ENCODE peak calls at places on chromosomes 5 and 9, in four cellular contexts. A is RWPE1, U is GM13976, N is tibial nerve. K is an unnamed sample.

GRCh38 chr5:172553838-172554344 is 87.2 kb upstream of the NEURL1B start:
- DNase-seq in A (no peak), U (no peak), N (no peak), K (no peak)

GRCh38 chr5:95621839-95622629 is 2.1 kb downstream of the GPR150 start:
- DNase-seq in A (no peak), U (no peak), N (no peak), K (peak)

GRCh38 chr5:1124181-1125029 is 12.5 kb upstream of the SLC12A7 start:
- DNase-seq in A (no peak), U (no peak), N (peak), K (no peak)

GRCh38 chr5:180115326-180116076 is 43.9 kb upstream of the RNF130 start:
- DNase-seq in A (no peak), U (no peak), N (no peak), K (no peak)

GRCh38 chr9:91151014-91151740 is 210.5 kb downstream of the AUH start:
- DNase-seq in A (no peak), U (peak), N (peak), K (peak)

GRCh38 chr5:140840978-140841962 is at the start of gene PCDHA8:
- DNase-seq in A (peak), U (no peak), N (no peak), K (peak)

GRCh38 chr9:129237195-129237611 is 59.1 kb upstream of the IER5L start:
- DNase-seq in A (peak), U (no peak), N (no peak), K (peak)

GRCh38 chr5:59599729-59600128 is 293.8 kb downstream of the PDE4D start:
- DNase-seq in A (no peak), U (no peak), N (no peak), K (no peak)

GRCh38 chr5:128273736-128274135 is 190.2 kb downstream of the SLC12A2 start:
- DNase-seq in A (no peak), U (no peak), N (no peak), K (no peak)

GRCh38 chr5:124162782-124163532 is 583.5 kb downstream of the ZNF608 start:
- DNase-seq in A (peak), U (no peak), N (no peak), K (peak)

GRCh38 chr5:61523997-61524396 is 191.9 kb downstream of the ZSWIM6 start:
- DNase-seq in A (no peak), U (no peak), N (no peak), K (no peak)

GRCh38 chr9:87796232-87796631 is 70.3 kb downstream of the CTSL start:
- DNase-seq in A (no peak), U (no peak), N (no peak), K (no peak)

GRCh38 chr9:107624216-107624948 is 134.8 kb upstream of the KLF4 start:
- DNase-seq in A (peak), U (no peak), N (no peak), K (no peak)

GRCh38 chr5:41547991-41548390 is 37.6 kb upstream of the PLCXD3 start:
- DNase-seq in A (no peak), U (no peak), N (no peak), K (no peak)

GRCh38 chr5:179061025-179061424 is 852 bp downstream of the ZNF354C start:
- DNase-seq in A (no peak), U (peak), N (no peak), K (peak)

GRCh38 chr5:179795049-179795862 is 1.5 kb downstream of the LTC4S start:
- DNase-seq in A (peak), U (peak), N (no peak), K (no peak)

GRCh38 chr5:56459394-56459793 is 226.3 kb upstream of the ANKRD55 start:
- DNase-seq in A (no peak), U (no peak), N (no peak), K (no peak)

GRCh38 chr5:95730011-95730700 is 980 bp upstream of the RHOBTB3 start:
- DNase-seq in A (no peak), U (no peak), N (no peak), K (no peak)

GRCh38 chr5:122089614-122090013 is 11.6 kb upstream of the LOX start:
- DNase-seq in A (no peak), U (no peak), N (no peak), K (no peak)

GRCh38 chr9:37371565-37372464 is 50.7 kb upstream of the GRHPR start:
- DNase-seq in A (no peak), U (no peak), N (no peak), K (peak)

GRCh38 chr5:75168026-75168750 is 68.5 kb downstream of the ANKRD31 start:
- DNase-seq in A (no peak), U (no peak), N (no peak), K (no peak)

GRCh38 chr9:79242489-79242888 is 329.3 kb upstream of the TLE4 start:
- DNase-seq in A (no peak), U (no peak), N (no peak), K (no peak)

GRCh38 chr5:123365163-123365562 is 58.0 kb downstream of the CEP120 start:
- DNase-seq in A (no peak), U (no peak), N (no peak), K (no peak)

GRCh38 chr5:120942551-120942950 is 478.5 kb downstream of the PRR16 start:
- DNase-seq in A (peak), U (no peak), N (no peak), K (no peak)

GRCh38 chr5:95392593-95393182 is 1.5 kb downstream of the FAM81B start:
- DNase-seq in A (peak), U (no peak), N (no peak), K (no peak)

DNA sequence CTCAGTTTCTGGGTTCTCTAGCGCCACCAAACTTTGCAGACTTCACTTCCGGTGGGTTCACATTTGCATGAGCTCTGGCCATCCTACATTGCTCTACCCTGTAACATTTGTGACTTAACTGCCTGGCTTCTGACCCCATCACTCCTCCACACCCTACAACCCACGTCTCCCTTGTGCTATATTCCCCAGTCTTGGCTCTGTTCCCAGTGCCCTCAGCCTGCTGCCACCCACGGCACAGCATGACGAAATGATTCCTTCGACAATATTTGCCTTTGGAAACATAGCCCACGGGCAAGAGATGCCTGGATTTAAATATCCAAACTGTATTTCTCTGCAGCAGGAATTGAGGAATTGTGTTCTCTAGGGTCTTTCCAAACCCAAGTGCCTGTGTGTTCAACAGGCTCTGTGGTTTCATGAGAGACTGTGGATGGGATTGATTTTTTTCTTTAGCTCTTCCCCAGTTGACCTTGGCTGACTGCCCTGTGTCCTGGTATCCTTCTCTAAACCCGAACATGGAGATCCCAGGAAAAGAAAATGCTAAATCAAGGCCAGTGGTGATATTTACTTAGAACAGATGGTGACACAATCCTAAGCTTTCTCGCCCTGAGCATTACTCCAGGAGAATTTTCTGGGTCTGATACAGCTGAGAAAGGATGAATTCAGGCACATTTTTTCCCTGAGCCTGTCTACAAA is 44.4 kb upstream of the GRIA1 start:
- DNase-seq in A (no peak), U (no peak), N (peak), K (no peak)
- TF ChIP-seq CTCF in A (no peak), U (no peak), N (no peak), K (no peak)

GRCh38 chr5:35921930-35922329 is 16.5 kb downstream of the CAPSL start:
- DNase-seq in A (no peak), U (no peak), N (no peak), K (peak)

GRCh38 chr5:35924122-35924949 is 14.1 kb downstream of the CAPSL start:
- DNase-seq in A (peak), U (no peak), N (no peak), K (peak)

GRCh38 chr5:35919191-35919590 is 19.2 kb downstream of the CAPSL start:
- DNase-seq in A (peak), U (no peak), N (peak), K (peak)

GRCh38 chr5:35922468-35922867 is 16.0 kb downstream of the CAPSL start:
- DNase-seq in A (no peak), U (no peak), N (no peak), K (no peak)

GRCh38 chr5:35920890-35921289 is 17.5 kb downstream of the CAPSL start:
- DNase-seq in A (no peak), U (no peak), N (no peak), K (no peak)
- TF ChIP-seq CTCF in A (no peak), U (no peak), N (no peak), K (no peak)

GRCh38 chr9:89592201-89592815 is 12.5 kb upstream of the GADD45G start:
- DNase-seq in A (no peak), U (no peak), N (no peak), K (no peak)

GRCh38 chr9:89594811-89595550 is 9.8 kb upstream of the GADD45G start:
- DNase-seq in A (no peak), U (no peak), N (no peak), K (no peak)

GRCh38 chr9:89593776-89594427 is 10.9 kb upstream of the GADD45G start:
- DNase-seq in A (peak), U (peak), N (peak), K (peak)

GRCh38 chr9:89591291-89592200 is 13.3 kb upstream of the GADD45G start:
- DNase-seq in A (no peak), U (no peak), N (no peak), K (no peak)

DNA sequence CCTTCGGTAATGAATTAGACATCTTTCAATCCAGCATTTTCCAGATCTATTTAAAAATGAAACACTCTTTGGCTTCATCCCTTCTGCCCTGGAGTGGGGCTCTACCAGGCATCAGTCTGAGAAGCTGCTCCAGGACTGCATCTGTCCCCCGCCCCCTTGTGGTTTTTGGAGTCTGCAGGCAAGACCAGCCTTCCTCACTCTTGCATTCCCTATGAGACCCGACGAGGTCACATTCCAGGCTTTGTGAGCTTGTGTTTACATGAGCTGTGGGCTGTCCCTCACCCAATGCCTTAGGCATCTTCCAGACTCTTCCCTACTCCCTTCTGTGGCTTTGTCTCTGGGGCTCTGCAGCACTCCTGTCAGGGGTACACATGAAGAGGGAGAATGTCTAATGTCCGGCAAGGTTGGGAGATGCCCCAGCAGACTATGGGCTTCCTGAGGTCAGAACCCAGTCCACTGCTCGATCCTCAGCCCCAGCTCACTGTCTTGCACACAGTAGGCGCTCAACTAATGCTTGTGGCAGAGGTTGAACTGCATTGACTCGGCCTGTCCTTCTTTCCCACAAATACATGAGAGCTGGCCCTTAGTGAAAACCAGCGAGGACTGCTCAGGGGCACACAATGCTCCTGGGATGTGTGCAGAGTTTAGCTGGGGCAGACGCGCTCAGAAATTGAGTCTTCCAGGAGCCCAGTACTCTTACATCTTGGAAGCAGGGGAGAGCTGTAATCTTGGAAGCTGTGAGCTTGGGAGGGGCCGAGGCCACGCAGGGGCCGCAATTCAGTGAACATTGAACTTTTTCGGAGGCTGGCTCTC is 11.6 kb upstream of the GADD45G start:
- DNase-seq in A (peak), U (no peak), N (no peak), K (no peak)
- TF ChIP-seq CTCF in A (no peak), U (no peak), N (no peak), K (no peak)

GRCh38 chr9:134408389-134408788 is 82.1 kb downstream of the RXRA start:
- DNase-seq in A (no peak), U (no peak), N (no peak), K (no peak)
- TF ChIP-seq CTCF in A (no peak), U (no peak), N (no peak), K (no peak)

DNA sequence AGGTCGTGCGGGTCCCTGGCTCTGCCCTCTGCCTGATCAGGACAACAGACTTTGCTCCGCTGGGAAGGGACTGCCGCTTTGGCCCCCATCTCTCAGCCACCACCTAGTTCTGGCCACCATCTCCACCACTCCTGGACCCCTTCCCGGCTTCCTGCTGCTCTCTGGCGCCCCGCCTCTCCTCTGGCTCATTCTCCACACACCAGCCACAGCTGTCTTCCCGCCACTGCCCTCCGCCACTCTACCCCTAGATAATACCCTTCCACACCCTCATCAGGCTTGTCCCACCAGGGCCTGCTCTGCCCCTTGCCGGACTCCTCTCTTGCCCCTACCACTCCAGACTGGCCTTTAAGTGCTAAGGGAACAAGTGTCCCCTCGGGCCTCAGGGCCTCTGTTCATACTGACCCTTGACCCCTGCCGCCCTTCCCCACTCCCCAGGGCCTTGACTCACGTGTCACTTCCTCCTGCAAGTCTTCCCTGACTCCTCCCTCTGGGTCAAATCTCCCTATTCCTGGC is 3.0 kb upstream of the CDX1 start:
- DNase-seq in A (no peak), U (no peak), N (peak), K (no peak)
- TF ChIP-seq CTCF in A (no peak), U (no peak), N (no peak), K (no peak)

GRCh38 chr5:65382582-65382981 is 99.1 kb downstream of the ADAMTS6 start:
- DNase-seq in A (no peak), U (no peak), N (no peak), K (no peak)
- TF ChIP-seq CTCF in A (no peak), U (no peak), N (no peak), K (no peak)

GRCh38 chr9:122264360-122265264 is at the start of the genes MRRF and RBM18:
- DNase-seq in A (peak), U (peak), N (peak), K (peak)
- TF ChIP-seq CTCF in A (no peak), U (no peak), N (no peak), K (no peak)

DNA sequence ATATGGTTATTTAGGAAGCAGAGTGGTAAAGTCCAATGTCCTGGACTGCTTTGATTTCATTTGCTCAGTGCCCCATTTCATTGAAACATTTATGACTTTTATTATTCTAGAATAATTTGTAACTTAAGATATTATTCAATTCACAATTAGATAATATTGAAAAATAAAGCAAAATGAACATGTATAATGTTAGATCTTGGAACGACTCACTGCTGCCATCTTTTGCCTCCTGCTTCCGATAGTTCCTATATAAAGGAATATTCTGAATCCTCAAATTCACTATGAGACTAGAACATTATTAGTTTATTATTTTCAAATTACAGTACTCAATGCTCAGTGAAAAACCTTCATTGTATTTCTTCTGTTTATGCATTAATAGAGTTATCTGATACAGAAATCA is 2.2 kb upstream of the CTNND2 start:
- DNase-seq in A (no peak), U (no peak), N (no peak), K (no peak)
- TF ChIP-seq CTCF in A (no peak), U (no peak), N (no peak), K (no peak)

DNA sequence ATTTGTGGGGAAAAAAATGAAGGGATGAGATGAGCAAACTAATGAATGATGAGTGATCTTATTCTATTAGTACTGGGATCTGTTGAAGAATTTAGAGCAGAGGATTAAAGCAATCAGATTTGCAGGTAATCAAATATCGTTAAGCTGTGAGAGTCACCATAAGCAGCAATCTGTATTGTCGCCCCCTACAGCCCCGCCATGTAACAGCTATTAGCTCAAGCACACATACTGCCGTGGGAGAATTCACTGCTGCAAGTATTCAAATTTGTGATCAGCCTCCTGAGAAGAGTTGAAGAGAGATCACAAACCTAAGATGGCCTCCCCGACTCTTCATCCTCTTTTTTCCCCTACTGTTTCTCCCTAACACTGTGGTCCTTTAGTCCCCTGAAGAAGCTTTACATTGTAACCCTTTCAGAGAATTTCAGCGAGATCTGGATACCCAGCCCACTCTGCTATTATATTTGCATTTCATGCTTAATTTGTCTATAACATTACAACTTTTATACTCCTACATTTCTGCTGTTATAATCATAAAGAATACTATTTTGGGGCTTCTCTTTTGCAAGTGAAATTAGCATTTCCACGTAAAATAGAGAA is 28.5 kb upstream of the PHF24 start:
- DNase-seq in A (peak), U (peak), N (no peak), K (peak)
- TF ChIP-seq CTCF in A (peak), U (peak), N (no peak), K (peak)

K was measured in activated CD8-positive, alpha-beta T cell treated with anti-CD3 and anti-CD28 coated beads for 36 hours.